ENCODE peak calls at places on chromosomes 2 and 18, in four cellular contexts. One of them, this sample, is unnamed.

GRCh38 chr2:168396131-168396530 is 59.9 kb upstream of the CERS6 start:
- DNase-seq in K562: no peak
- DNase-seq in GM12878: no peak
- DNase-seq in HepG2: no peak
- DNase-seq in this sample: no peak

GRCh38 chr18:37445368-37445767 is 120.2 kb downstream of the CELF4 start:
- DNase-seq in K562: no peak
- DNase-seq in GM12878: no peak
- DNase-seq in HepG2: no peak
- DNase-seq in this sample: no peak

GRCh38 chr2:86050301-86050700 is 55.4 kb downstream of the POLR1A start:
- DNase-seq in K562: no peak
- DNase-seq in GM12878: no peak
- DNase-seq in HepG2: no peak
- DNase-seq in this sample: no peak

GRCh38 chr2:163077241-163077640 is 238.7 kb upstream of the KCNH7 start:
- DNase-seq in K562: no peak
- DNase-seq in GM12878: peak; percentile 2
- DNase-seq in HepG2: no peak
- DNase-seq in this sample: no peak

GRCh38 chr2:43127208-43127940 is 99.0 kb downstream of the ZFP36L2 start:
- DNase-seq in K562: peak; percentile 77
- DNase-seq in GM12878: no peak
- DNase-seq in HepG2: peak; percentile 68
- DNase-seq in this sample: peak; percentile 52

GRCh38 chr18:43680096-43680495 is 402.8 kb upstream of the SYT4 start:
- DNase-seq in K562: no peak
- DNase-seq in GM12878: no peak
- DNase-seq in HepG2: no peak
- DNase-seq in this sample: no peak

GRCh38 chr2:160367887-160368286 is 125.7 kb downstream of the RBMS1 start:
- DNase-seq in K562: no peak
- DNase-seq in GM12878: peak; percentile 7
- DNase-seq in HepG2: no peak
- DNase-seq in this sample: no peak

GRCh38 chr18:60978338-60978737 is 354.9 kb upstream of the CDH20 start:
- DNase-seq in K562: no peak
- DNase-seq in GM12878: no peak
- DNase-seq in HepG2: no peak
- DNase-seq in this sample: no peak

GRCh38 chr2:190838492-190838910 is 42.1 kb upstream of the GLS start:
- DNase-seq in K562: no peak
- DNase-seq in GM12878: no peak
- DNase-seq in HepG2: no peak
- DNase-seq in this sample: no peak

GRCh38 chr18:39486268-39486667 is 1920.7 kb upstream of the CELF4 start:
- DNase-seq in K562: no peak
- DNase-seq in GM12878: no peak
- DNase-seq in HepG2: no peak
- DNase-seq in this sample: no peak

GRCh38 chr18:39491408-39491807 is 1925.8 kb upstream of the CELF4 start:
- DNase-seq in K562: no peak
- DNase-seq in GM12878: no peak
- DNase-seq in HepG2: no peak
- DNase-seq in this sample: no peak

GRCh38 chr18:39489426-39489825 is 1923.8 kb upstream of the CELF4 start:
- DNase-seq in K562: no peak
- DNase-seq in GM12878: no peak
- DNase-seq in HepG2: no peak
- DNase-seq in this sample: no peak

GRCh38 chr18:39485696-39486095 is 1920.1 kb upstream of the CELF4 start:
- DNase-seq in K562: no peak
- DNase-seq in GM12878: no peak
- DNase-seq in HepG2: no peak
- DNase-seq in this sample: no peak

GRCh38 chr18:39487932-39488331 is 1922.3 kb upstream of the CELF4 start:
- DNase-seq in K562: no peak
- DNase-seq in GM12878: no peak
- DNase-seq in HepG2: no peak
- DNase-seq in this sample: no peak
- TF ChIP-seq CHD2 in K562: no peak
- TF ChIP-seq CHD2 in GM12878: no peak
- TF ChIP-seq CHD2 in HepG2: no peak
- TF ChIP-seq CHD2 in this sample: no peak

DNA sequence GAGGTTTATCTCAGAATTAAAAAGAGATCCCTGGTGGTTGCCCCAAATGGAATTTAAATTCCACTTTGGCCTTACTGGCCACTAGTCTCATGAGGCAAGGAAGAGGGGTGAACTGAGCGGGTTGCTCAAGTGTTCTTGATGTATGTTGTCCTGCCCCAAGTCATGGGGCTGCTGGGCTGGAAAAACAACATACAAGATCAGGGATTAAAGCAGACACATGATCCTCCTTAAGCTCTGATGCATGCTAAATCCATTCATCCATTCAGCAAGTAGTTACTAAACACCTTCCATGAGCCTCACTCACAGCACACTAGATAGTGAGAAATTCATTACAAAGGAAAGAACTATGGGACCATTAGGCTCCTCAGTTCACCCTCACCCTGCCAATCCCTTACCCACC is 196.3 kb downstream of the MREG start:
- DNase-seq in K562: no peak
- DNase-seq in GM12878: no peak
- DNase-seq in HepG2: no peak
- DNase-seq in this sample: no peak
- TF ChIP-seq SMC3 in K562: no peak
- TF ChIP-seq SMC3 in GM12878: no peak
- TF ChIP-seq SMC3 in HepG2: no peak
- TF ChIP-seq SMC3 in this sample: no peak

DNA sequence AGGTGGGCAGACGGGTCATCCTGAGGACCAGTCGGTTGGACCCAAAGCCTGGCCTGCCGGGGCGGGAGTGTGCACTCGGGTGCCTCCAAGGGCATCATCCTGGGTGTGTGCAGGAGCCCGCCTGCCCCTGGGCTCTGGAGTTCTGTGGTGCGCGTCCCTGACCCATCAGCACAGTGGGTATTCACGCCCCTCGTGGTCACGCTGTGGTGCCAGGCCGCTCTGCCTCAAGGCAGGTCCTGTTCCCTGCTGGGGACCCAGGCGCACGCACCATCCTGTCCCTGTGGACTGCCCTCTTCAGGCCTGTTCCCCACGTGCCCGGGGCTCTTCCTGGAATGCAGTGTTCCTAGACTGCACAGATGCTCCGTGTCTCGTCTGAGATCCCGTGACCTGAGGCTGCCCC is 14.3 kb upstream of the D2HGDH start:
- DNase-seq in K562: no peak
- DNase-seq in GM12878: no peak
- DNase-seq in HepG2: no peak
- DNase-seq in this sample: no peak
- TF ChIP-seq POLR2A in K562: no peak
- TF ChIP-seq POLR2A in GM12878: no peak
- TF ChIP-seq POLR2A in HepG2: no peak
- TF ChIP-seq POLR2A in this sample: no peak

DNA sequence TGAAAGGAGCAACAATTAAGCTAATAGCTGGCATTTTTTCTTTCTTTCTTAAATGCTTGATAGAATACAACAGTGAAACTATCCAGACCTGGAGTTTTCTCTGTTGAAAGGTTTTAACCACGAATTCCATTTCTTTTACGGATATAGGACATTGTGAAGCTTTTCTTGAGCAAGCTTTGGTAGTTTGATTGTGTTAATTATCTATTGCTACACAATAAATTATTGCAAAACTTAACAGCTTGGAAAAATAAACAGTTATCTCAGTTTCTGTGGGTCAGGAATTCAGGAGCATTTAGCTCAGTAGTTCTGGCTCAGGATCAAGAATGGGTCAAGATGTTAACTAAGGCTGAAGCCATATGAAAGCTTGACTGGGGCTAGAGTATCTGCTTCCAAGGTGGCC is 11.7 kb downstream of the PHOSPHO2 start:
- DNase-seq in K562: no peak
- DNase-seq in GM12878: no peak
- DNase-seq in HepG2: no peak
- DNase-seq in this sample: no peak
- TF ChIP-seq CHD2 in K562: no peak
- TF ChIP-seq CHD2 in GM12878: no peak
- TF ChIP-seq CHD2 in HepG2: no peak
- TF ChIP-seq CHD2 in this sample: no peak

GRCh38 chr2:149587220-149587949 is at the start of gene MMADHC:
- DNase-seq in K562: peak; percentile 94
- DNase-seq in GM12878: peak; percentile 88
- DNase-seq in HepG2: peak; percentile 97
- DNase-seq in this sample: peak; percentile 79
- TF ChIP-seq SMC3 in K562: no peak
- TF ChIP-seq SMC3 in GM12878: no peak
- TF ChIP-seq SMC3 in HepG2: no peak
- TF ChIP-seq SMC3 in this sample: no peak

GRCh38 chr2:6203297-6203959 is 511.2 kb downstream of the SOX11 start:
- DNase-seq in K562: no peak
- DNase-seq in GM12878: no peak
- DNase-seq in HepG2: no peak
- DNase-seq in this sample: no peak

DNA sequence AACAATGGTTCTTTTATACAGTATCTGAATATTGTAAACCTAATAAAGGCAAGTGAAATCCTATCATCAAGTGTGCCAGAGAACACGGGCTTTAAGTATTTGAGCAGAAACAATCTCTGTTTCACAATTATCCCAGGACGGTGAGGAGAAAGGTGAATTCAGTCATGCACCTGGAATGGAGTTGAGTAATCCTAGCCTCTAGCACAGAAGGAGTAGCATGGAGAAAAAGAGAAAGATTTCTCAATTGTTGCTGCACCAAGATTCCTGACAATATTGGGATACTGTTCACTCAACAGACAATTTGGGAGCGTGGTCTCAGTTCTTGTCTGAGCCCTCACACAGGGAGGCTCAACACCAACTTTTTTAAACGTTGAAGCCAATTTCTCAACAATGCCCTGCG is 510.6 kb downstream of the SOX11 start:
- DNase-seq in K562: no peak
- DNase-seq in GM12878: no peak
- DNase-seq in HepG2: no peak
- DNase-seq in this sample: no peak
- TF ChIP-seq POLR2A in K562: no peak
- TF ChIP-seq POLR2A in GM12878: no peak
- TF ChIP-seq POLR2A in HepG2: no peak
- TF ChIP-seq POLR2A in this sample: no peak

This sample was measured in A549.